ENCODE peak calls at places on chromosomes 11 and 22, in four cellular contexts. N is mesendoderm; V is CD4-positive, alpha-beta T cell; B is A549. L is an unnamed sample.

GRCh38 chr11:94128171-94128745 is 383 bp upstream of the PANX1 start:
- DNase-seq in N (no peak), V (no peak), B (no peak), L (peak)

GRCh38 chr11:42013656-42014201 is 554.3 kb upstream of the LRRC4C start:
- DNase-seq in N (no peak), B (no peak), V (no peak), L (no peak)

GRCh38 chr11:16807306-16807705 is 68.9 kb downstream of the C11orf58 start:
- DNase-seq in B (no peak), N (no peak), V (no peak), L (no peak)

GRCh38 chr11:16184588-16184987 is 171.8 kb downstream of the SOX6 start:
- DNase-seq in V (no peak), B (peak), N (peak), L (no peak)

GRCh38 chr11:123429851-123430735 is at the start of gene GRAMD1B:
- DNase-seq in N (peak), B (peak), V (peak), L (peak)

GRCh38 chr22:43240614-43241013 is 53.7 kb upstream of the TTLL12 start:
- DNase-seq in V (no peak), N (no peak), B (no peak), L (no peak)

GRCh38 chr11:125175896-125176575 is 11.5 kb downstream of the PKNOX2 start:
- DNase-seq in B (no peak), N (no peak), V (no peak), L (no peak)

GRCh38 chr11:47955356-47955755 is 25.0 kb upstream of the PTPRJ start:
- DNase-seq in N (no peak), V (no peak), B (no peak), L (no peak)

DNA sequence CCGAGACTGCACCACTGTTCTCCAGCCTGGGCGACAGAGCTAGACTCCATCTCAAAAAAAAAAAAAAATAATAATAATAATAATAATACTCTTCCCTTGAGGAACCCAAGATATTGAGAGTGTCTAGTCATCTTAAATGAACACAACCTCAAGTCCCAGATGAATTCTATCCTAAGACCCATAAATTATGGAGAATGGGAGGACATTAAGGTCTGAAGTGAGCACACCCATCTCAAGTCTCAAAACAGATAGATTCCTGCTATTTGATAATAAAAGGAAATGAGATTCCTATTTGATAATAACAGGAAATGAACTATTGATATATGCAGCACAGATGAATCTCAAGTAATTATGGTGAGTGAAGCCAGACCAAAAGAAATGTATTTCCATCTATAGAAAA is 51.5 kb downstream of the MAPK1 start:
- DNase-seq in V (no peak), N (no peak), B (no peak), L (no peak)
- H3K27ac ChIP-seq in V (peak), N (no peak), B (no peak), L (no peak)

GRCh38 chr11:57786436-57786835 is 24.8 kb downstream of the CTNND1 start:
- DNase-seq in N (no peak), B (no peak), V (no peak), L (no peak)

GRCh38 chr11:57781529-57781943 is 19.9 kb downstream of the CTNND1 start:
- DNase-seq in N (peak), V (no peak), B (no peak), L (peak)

GRCh38 chr11:57787920-57788716 is 26.5 kb downstream of the CTNND1 start:
- DNase-seq in V (no peak), N (peak), B (no peak), L (no peak)

GRCh38 chr11:57787205-57787604 is 25.6 kb downstream of the CTNND1 start:
- DNase-seq in B (no peak), V (no peak), N (no peak), L (no peak)

GRCh38 chr11:57785072-57785471 is 23.5 kb downstream of the CTNND1 start:
- DNase-seq in B (no peak), V (no peak), N (no peak), L (no peak)
- H3K27ac ChIP-seq in B (no peak), V (no peak), N (no peak), L (peak)

GRCh38 chr11:76298255-76298654 is 82.7 kb downstream of the THAP12 start:
- DNase-seq in N (no peak), V (no peak), B (no peak), L (no peak)

GRCh38 chr11:76293189-76293631 is 86.9 kb upstream of the WNT11 start:
- DNase-seq in V (no peak), B (no peak), N (no peak), L (no peak)

GRCh38 chr11:76292583-76293188 is 86.4 kb upstream of the WNT11 start:
- DNase-seq in N (no peak), V (no peak), B (no peak), L (no peak)

GRCh38 chr11:76296731-76297130 is 84.2 kb downstream of the THAP12 start:
- DNase-seq in B (no peak), N (no peak), V (no peak), L (no peak)

GRCh38 chr11:76297143-76297542 is 83.8 kb downstream of the THAP12 start:
- DNase-seq in N (no peak), B (no peak), V (no peak), L (no peak)
- H3K27ac ChIP-seq in N (no peak), B (no peak), V (no peak), L (no peak)

GRCh38 chr11:67301313-67301921 is 1.9 kb upstream of the SSH3 start:
- DNase-seq in N (no peak), B (no peak), V (no peak), L (no peak)

GRCh38 chr11:67300756-67301312 is 2.5 kb upstream of the SSH3 start:
- DNase-seq in B (no peak), N (no peak), V (no peak), L (no peak)

GRCh38 chr11:67299471-67300191 is 3.7 kb upstream of the SSH3 start:
- DNase-seq in V (no peak), B (no peak), N (no peak), L (no peak)

GRCh38 chr11:67298786-67299185 is 4.5 kb upstream of the SSH3 start:
- DNase-seq in N (no peak), V (no peak), B (no peak), L (no peak)

GRCh38 chr11:67300256-67300755 is 3.0 kb upstream of the SSH3 start:
- DNase-seq in B (no peak), V (no peak), N (no peak), L (no peak)
- H3K27ac ChIP-seq in B (no peak), V (peak), N (no peak), L (no peak)

GRCh38 chr11:77042111-77042726 is 8.0 kb downstream of the B3GNT6 start:
- DNase-seq in V (no peak), B (no peak), N (no peak), L (no peak)
- H3K27ac ChIP-seq in V (no peak), B (no peak), N (no peak), L (no peak)

DNA sequence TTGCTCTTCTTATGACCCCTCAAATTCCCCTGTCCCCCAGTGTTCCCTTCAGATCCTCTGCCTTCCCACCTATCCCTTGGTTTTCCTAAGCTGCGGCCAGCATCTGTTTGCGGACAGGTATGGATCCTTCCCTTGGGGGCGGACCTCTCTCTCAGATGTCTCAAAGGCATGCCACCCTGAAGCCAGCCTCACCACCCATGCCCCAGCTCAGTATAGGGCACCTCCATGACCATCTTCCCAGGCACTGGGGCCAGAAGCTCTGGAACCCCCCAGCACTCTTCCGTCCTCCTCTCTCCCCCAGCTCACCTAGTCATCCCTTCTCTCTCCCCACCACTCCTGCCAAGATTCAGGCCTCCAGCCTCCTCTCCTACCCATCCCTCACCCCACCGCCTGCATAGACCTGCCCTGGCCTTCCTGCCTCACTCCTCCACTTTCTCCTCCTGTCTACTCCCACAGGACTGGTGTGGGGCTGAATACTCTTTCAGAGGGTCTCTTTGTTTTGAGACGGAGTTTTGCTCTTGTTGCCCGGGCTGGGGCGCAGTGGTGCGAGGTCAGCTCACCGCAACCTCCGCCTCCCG is 2.2 kb downstream of the LRRC75B start:
- DNase-seq in B (no peak), V (no peak), N (no peak), L (no peak)
- H3K27ac ChIP-seq in B (no peak), V (no peak), N (no peak), L (no peak)

GRCh38 chr11:18390088-18390487 is 4.3 kb upstream of the LDHA start:
- DNase-seq in V (no peak), B (no peak), N (no peak), L (no peak)

GRCh38 chr11:18394928-18395734 is 768 bp downstream of the LDHA start:
- DNase-seq in V (peak), N (peak), B (peak), L (no peak)

GRCh38 chr11:18394300-18394927 is at the start of gene LDHA:
- DNase-seq in B (peak), N (peak), V (peak), L (peak)

GRCh38 chr11:18393581-18394299 is 623 bp upstream of the LDHA start:
- DNase-seq in N (no peak), V (no peak), B (peak), L (no peak)

GRCh38 chr11:18392434-18393321 is 1.7 kb upstream of the LDHA start:
- DNase-seq in V (no peak), B (no peak), N (no peak), L (no peak)
- H3K27ac ChIP-seq in V (no peak), B (peak), N (no peak), L (no peak)

GRCh38 chr11:70854891-70855556 is 397.4 kb downstream of the SHANK2 start:
- DNase-seq in B (no peak), N (no peak), V (no peak), L (no peak)
- H3K27ac ChIP-seq in B (no peak), N (no peak), V (no peak), L (no peak)

DNA sequence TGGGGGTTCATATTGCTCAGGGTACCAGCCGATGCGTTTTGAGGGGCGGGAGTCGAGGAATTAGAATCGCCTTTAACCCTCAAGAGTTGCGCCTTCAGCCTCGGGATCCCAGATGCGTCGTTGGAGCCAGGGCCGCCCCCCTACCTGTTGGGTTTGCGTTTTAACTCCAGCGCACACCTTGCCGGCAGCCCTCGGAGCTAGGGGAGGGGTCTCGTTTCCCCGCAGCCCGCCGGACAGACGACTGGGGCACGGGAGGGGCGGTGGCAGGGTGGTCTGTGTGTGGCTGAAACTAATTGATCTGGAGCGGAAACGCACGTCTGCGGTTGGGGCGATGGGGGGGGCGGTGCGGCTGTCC is 3.4 kb upstream of the CCND1 start:
- DNase-seq in N (no peak), V (no peak), B (no peak), L (no peak)
- H3K27ac ChIP-seq in N (no peak), V (no peak), B (peak), L (peak)